ENCODE peak calls at places on chromosomes 4 and X, in four cellular contexts. One of them, this sample, is unnamed.
A peak's percentile ranks its signal among the peaks of the same experiment; 100 is the strongest.

GRCh38 chrX:13742397-13743176 is 8.0 kb downstream of the OFD1 start:
- DNase-seq in foreskin keratinocyte: no peak
- DNase-seq in lower leg skin: no peak
- DNase-seq in chondrocyte: no peak
- DNase-seq in this sample: no peak

GRCh38 chr4:7546809-7547367 is 112.2 kb upstream of the PSAPL1 start:
- DNase-seq in foreskin keratinocyte: peak; percentile 84
- DNase-seq in lower leg skin: no peak
- DNase-seq in chondrocyte: no peak
- DNase-seq in this sample: no peak

GRCh38 chrX:116961872-116962582 is 499.3 kb upstream of the CT83 start:
- DNase-seq in foreskin keratinocyte: peak; percentile 13
- DNase-seq in lower leg skin: no peak
- DNase-seq in chondrocyte: no peak
- DNase-seq in this sample: no peak

GRCh38 chrX:30615229-30615628 is 37.7 kb upstream of the TASL start:
- DNase-seq in foreskin keratinocyte: peak; percentile 33
- DNase-seq in lower leg skin: no peak
- DNase-seq in chondrocyte: no peak
- DNase-seq in this sample: no peak

GRCh38 chrX:109345866-109346265 is 136.0 kb downstream of the GUCY2F start:
- DNase-seq in foreskin keratinocyte: no peak
- DNase-seq in lower leg skin: no peak
- DNase-seq in chondrocyte: no peak
- DNase-seq in this sample: no peak

GRCh38 chrX:28649541-28649940 is 62.3 kb downstream of the IL1RAPL1 start:
- DNase-seq in foreskin keratinocyte: no peak
- DNase-seq in lower leg skin: no peak
- DNase-seq in chondrocyte: no peak
- DNase-seq in this sample: no peak

GRCh38 chr4:153294631-153295030 is 49.9 kb upstream of the MND1 start:
- DNase-seq in foreskin keratinocyte: peak; percentile 83
- DNase-seq in lower leg skin: no peak
- DNase-seq in chondrocyte: no peak
- DNase-seq in this sample: no peak

GRCh38 chr4:131063878-131064277 is 1967.9 kb downstream of the C4orf33 start:
- DNase-seq in foreskin keratinocyte: peak; percentile 18
- DNase-seq in lower leg skin: no peak
- DNase-seq in chondrocyte: no peak
- DNase-seq in this sample: no peak

GRCh38 chr4:106418444-106418843 is 49.9 kb upstream of the GIMD1 start:
- DNase-seq in foreskin keratinocyte: no peak
- DNase-seq in lower leg skin: no peak
- DNase-seq in chondrocyte: no peak
- DNase-seq in this sample: no peak

GRCh38 chr4:127211377-127212268 is 421.1 kb upstream of the INTU start:
- DNase-seq in foreskin keratinocyte: no peak
- DNase-seq in lower leg skin: no peak
- DNase-seq in chondrocyte: no peak
- DNase-seq in this sample: no peak

GRCh38 chr4:41323706-41324105 is 67.0 kb downstream of the UCHL1 start:
- DNase-seq in foreskin keratinocyte: no peak
- DNase-seq in lower leg skin: no peak
- DNase-seq in chondrocyte: no peak
- DNase-seq in this sample: no peak

GRCh38 chr4:44438687-44439086 is 9.9 kb downstream of the KCTD8 start:
- DNase-seq in foreskin keratinocyte: no peak
- DNase-seq in lower leg skin: no peak
- DNase-seq in chondrocyte: no peak
- DNase-seq in this sample: no peak

GRCh38 chrX:104254442-104255115 is at the start of gene ESX1:
- DNase-seq in foreskin keratinocyte: peak; percentile 17
- DNase-seq in lower leg skin: no peak
- DNase-seq in chondrocyte: no peak
- DNase-seq in this sample: no peak

GRCh38 chr4:2879026-2879425 is 35.4 kb downstream of the ADD1 start:
- DNase-seq in foreskin keratinocyte: no peak
- DNase-seq in lower leg skin: no peak
- DNase-seq in chondrocyte: no peak
- DNase-seq in this sample: no peak

GRCh38 chr4:169665039-169665732 is 44.8 kb downstream of the CLCN3 start:
- DNase-seq in foreskin keratinocyte: no peak
- DNase-seq in lower leg skin: no peak
- DNase-seq in chondrocyte: no peak
- DNase-seq in this sample: no peak

GRCh38 chrX:9227276-9227675 is 193.3 kb upstream of the FAM9B start:
- DNase-seq in foreskin keratinocyte: no peak
- DNase-seq in lower leg skin: no peak
- DNase-seq in chondrocyte: no peak
- DNase-seq in this sample: no peak

GRCh38 chr4:147754037-147754445 is 22.2 kb downstream of the ARHGAP10 start:
- DNase-seq in foreskin keratinocyte: peak; percentile 70
- DNase-seq in lower leg skin: no peak
- DNase-seq in chondrocyte: no peak
- DNase-seq in this sample: no peak

GRCh38 chr4:7594013-7594412 is 159.3 kb upstream of the PSAPL1 start:
- DNase-seq in foreskin keratinocyte: no peak
- DNase-seq in lower leg skin: no peak
- DNase-seq in chondrocyte: no peak
- DNase-seq in this sample: no peak

GRCh38 chrX:96453139-96453538 is 231.5 kb upstream of the DIAPH2 start:
- DNase-seq in foreskin keratinocyte: no peak
- DNase-seq in lower leg skin: no peak
- DNase-seq in chondrocyte: no peak
- DNase-seq in this sample: peak; percentile 71

GRCh38 chr4:53116959-53117358 is 248.9 kb downstream of the SCFD2 start:
- DNase-seq in foreskin keratinocyte: no peak
- DNase-seq in lower leg skin: no peak
- DNase-seq in chondrocyte: no peak
- DNase-seq in this sample: no peak

GRCh38 chr4:153594208-153594607 is 89.9 kb upstream of the TLR2 start:
- DNase-seq in foreskin keratinocyte: peak; percentile 56
- DNase-seq in lower leg skin: no peak
- DNase-seq in chondrocyte: no peak
- DNase-seq in this sample: no peak

GRCh38 chr4:103853627-103854026 is 133.8 kb upstream of the TACR3 start:
- DNase-seq in foreskin keratinocyte: peak; percentile 15
- DNase-seq in lower leg skin: no peak
- DNase-seq in chondrocyte: no peak
- DNase-seq in this sample: no peak

GRCh38 chr4:53620956-53621355 is 29.7 kb upstream of the LNX1 start:
- DNase-seq in foreskin keratinocyte: no peak
- DNase-seq in lower leg skin: no peak
- DNase-seq in chondrocyte: no peak
- DNase-seq in this sample: no peak

GRCh38 chrX:46710425-46710824 is 48.5 kb downstream of the SLC9A7 start:
- DNase-seq in foreskin keratinocyte: peak; percentile 95
- DNase-seq in lower leg skin: no peak
- DNase-seq in chondrocyte: no peak
- DNase-seq in this sample: no peak

GRCh38 chrX:23883737-23884354 is 23.9 kb downstream of the APOO start:
- DNase-seq in foreskin keratinocyte: peak; percentile 74
- DNase-seq in lower leg skin: peak; percentile 63
- DNase-seq in chondrocyte: no peak
- DNase-seq in this sample: no peak

GRCh38 chrX:23884427-23885024 is 23.2 kb downstream of the APOO start:
- DNase-seq in foreskin keratinocyte: peak; percentile 57
- DNase-seq in lower leg skin: no peak
- DNase-seq in chondrocyte: no peak
- DNase-seq in this sample: no peak

GRCh38 chrX:23887918-23888317 is 19.8 kb downstream of the APOO start:
- DNase-seq in foreskin keratinocyte: no peak
- DNase-seq in lower leg skin: no peak
- DNase-seq in chondrocyte: no peak
- DNase-seq in this sample: no peak

GRCh38 chrX:23887448-23887847 is 20.3 kb downstream of the APOO start:
- DNase-seq in foreskin keratinocyte: no peak
- DNase-seq in lower leg skin: no peak
- DNase-seq in chondrocyte: no peak
- DNase-seq in this sample: no peak

GRCh38 chrX:23885803-23886202 is 21.9 kb downstream of the APOO start:
- DNase-seq in foreskin keratinocyte: no peak
- DNase-seq in lower leg skin: peak; percentile 61
- DNase-seq in chondrocyte: no peak
- DNase-seq in this sample: no peak
- TF ChIP-seq CTCF in foreskin keratinocyte: no peak
- TF ChIP-seq CTCF in lower leg skin: no peak
- TF ChIP-seq CTCF in chondrocyte: peak; percentile 33
- TF ChIP-seq CTCF in this sample: no peak

DNA sequence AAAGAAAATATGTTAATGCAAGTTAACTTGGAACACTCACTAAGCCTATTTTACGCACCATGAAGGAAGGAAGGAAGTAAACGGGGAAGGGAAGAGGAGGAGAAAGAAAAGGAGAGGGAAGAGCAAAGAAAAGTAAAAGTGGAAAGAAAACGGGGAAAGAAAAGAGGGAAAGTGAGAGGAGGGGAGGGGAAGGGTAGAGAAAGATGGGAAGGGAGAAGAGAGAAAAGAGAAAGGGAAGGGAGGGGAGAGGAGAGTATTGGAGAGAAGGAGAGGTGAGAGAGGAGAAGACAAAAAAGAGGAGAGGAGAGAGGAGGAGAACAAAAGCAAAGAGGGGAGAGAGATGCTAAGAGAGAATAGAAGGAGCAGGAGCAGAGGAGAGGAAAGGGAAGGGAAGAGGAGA is 224.1 kb downstream of the SLITRK2 start:
- DNase-seq in foreskin keratinocyte: no peak
- DNase-seq in lower leg skin: no peak
- DNase-seq in chondrocyte: no peak
- DNase-seq in this sample: no peak
- TF ChIP-seq CTCF in foreskin keratinocyte: no peak
- TF ChIP-seq CTCF in lower leg skin: no peak
- TF ChIP-seq CTCF in chondrocyte: no peak
- TF ChIP-seq CTCF in this sample: no peak

GRCh38 chrX:119067023-119067739 is 5.6 kb upstream of the CT47C1 start:
- DNase-seq in foreskin keratinocyte: peak; percentile 9
- DNase-seq in lower leg skin: no peak
- DNase-seq in chondrocyte: no peak
- DNase-seq in this sample: no peak
- TF ChIP-seq CTCF in foreskin keratinocyte: peak; percentile 61
- TF ChIP-seq CTCF in lower leg skin: no peak
- TF ChIP-seq CTCF in chondrocyte: peak; percentile 80
- TF ChIP-seq CTCF in this sample: peak; percentile 70

DNA sequence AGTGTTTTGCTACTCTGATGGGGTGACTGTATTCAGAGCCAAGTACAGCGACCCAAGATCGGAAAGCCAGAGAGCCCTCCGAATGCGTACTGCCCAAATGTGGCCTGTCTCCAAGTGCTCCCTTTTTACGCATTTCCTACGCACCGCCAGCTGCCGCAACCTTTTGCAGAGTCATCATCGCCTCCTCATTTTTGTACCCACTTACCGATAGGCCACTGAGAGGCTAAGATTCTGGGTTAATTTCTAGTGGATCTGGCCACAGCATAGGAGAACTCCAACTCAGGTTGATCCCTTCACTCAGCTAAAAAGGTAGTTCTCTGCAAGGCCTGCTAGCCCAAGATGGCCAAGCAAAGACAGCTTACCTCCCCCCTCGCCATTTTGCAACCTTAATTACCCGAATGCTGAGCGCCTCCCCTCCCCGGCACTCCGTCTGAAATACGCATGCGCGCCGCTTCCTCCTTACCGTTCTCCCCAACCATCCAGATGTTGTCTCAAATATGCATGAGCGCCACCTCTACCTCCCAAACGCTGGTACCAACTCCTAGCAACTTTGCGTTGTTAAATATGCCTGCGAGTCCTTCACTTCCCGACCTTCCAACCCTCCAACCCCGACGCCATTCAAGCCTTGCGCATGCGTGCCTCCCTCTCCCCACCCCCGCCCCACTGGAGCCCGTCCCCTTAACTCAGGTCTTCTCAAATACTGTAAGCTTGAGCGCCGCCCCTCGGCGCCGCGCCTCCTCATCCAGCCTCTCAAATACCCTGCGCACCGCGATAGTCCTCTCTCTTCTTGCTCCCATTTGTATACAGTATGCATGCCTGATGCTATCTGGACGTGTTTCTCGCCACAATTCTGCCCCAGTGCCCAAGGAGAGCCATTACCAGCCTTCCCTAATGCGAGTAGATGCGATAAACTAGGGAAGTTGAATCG is 11.8 kb upstream of the ZCCHC13 start:
- DNase-seq in foreskin keratinocyte: peak; percentile 77
- DNase-seq in lower leg skin: peak; percentile 96
- DNase-seq in chondrocyte: no peak
- DNase-seq in this sample: peak; percentile 36
- TF ChIP-seq CTCF in foreskin keratinocyte: peak; percentile 39
- TF ChIP-seq CTCF in lower leg skin: no peak
- TF ChIP-seq CTCF in chondrocyte: peak; percentile 58
- TF ChIP-seq CTCF in this sample: no peak

DNA sequence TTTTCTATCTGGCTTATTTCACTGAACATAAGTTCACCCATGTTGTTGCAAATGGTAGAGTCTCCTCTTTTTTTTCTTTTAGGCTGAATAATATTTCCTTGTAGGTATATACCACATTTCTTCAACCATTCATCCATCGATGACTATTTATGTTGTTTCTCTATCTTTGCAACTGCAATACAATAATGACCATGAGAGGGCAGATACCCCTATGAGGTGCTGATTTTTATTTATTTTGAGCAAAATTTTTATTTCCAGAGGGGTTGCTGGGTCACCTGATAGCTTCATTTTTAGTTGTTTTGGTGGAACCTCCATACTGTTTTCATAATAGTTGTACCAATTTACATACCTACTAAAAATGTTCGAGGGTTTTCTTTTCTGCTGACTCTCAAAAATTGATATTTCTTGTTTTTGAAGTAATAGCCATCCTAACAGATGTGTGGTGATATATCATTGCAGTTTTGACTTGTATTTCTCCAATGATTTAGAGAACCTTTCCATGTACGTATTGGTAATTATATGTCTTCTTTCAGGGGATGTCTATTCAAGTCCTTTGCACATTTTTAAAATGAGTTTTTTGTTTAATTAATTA is 1697.0 kb downstream of the PCDH7 start:
- DNase-seq in foreskin keratinocyte: no peak
- DNase-seq in lower leg skin: no peak
- DNase-seq in chondrocyte: no peak
- DNase-seq in this sample: no peak
- TF ChIP-seq CTCF in foreskin keratinocyte: peak; percentile 45
- TF ChIP-seq CTCF in lower leg skin: no peak
- TF ChIP-seq CTCF in chondrocyte: peak; percentile 73
- TF ChIP-seq CTCF in this sample: peak; percentile 49

DNA sequence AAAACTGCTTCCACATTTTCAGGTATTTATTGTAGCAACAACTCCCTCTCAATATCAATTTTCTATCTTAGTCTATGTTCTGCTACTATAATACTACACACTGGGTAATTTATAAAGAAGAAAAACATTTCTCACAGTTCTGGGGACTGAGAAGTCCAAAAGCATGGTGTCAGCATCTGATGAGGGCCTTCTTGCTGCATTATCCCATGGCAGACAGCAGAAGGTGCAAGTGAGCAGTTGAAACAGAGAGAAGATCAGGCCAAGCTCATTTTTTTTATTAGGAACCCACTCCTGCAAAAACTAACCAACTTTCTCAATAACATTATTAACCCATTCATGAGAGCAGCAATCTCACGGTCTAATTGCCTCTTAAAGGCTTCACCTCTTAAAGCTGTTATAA is 376.0 kb downstream of the RAB28 start:
- DNase-seq in foreskin keratinocyte: no peak
- DNase-seq in lower leg skin: no peak
- DNase-seq in chondrocyte: no peak
- DNase-seq in this sample: no peak
- TF ChIP-seq CTCF in foreskin keratinocyte: peak; percentile 4
- TF ChIP-seq CTCF in lower leg skin: no peak
- TF ChIP-seq CTCF in chondrocyte: peak; percentile 31
- TF ChIP-seq CTCF in this sample: no peak

GRCh38 chr4:95248713-95249401 is 299.9 kb downstream of the UNC5C start:
- DNase-seq in foreskin keratinocyte: no peak
- DNase-seq in lower leg skin: no peak
- DNase-seq in chondrocyte: no peak
- DNase-seq in this sample: no peak
- TF ChIP-seq CTCF in foreskin keratinocyte: no peak
- TF ChIP-seq CTCF in lower leg skin: no peak
- TF ChIP-seq CTCF in chondrocyte: no peak
- TF ChIP-seq CTCF in this sample: no peak